ENCODE peak calls at places on chromosomes 4 and X, in six cellular contexts. One of them, this sample, is unnamed.

GRCh38 chr4:2071252-2071911 is 12.3 kb downstream of the NAT8L start:
- DNase-seq in stimulated activated CD4-positive, alpha-beta T cell treated with anti-CD3 and anti-CD28 coated beads, Interleukin-4, amount 100 ng/mL, for 24 hours: no peak
- DNase-seq in NCI-H2171: no peak
- DNase-seq in GM19239: no peak
- DNase-seq in cardiac septum: peak
- DNase-seq in kidney tubule cell: no peak
- DNase-seq in this sample: no peak

GRCh38 chr4:177266492-177266891 is 43.2 kb upstream of the NEIL3 start:
- DNase-seq in kidney tubule cell: peak
- DNase-seq in cardiac septum: no peak
- DNase-seq in GM19239: no peak
- DNase-seq in NCI-H2171: no peak
- DNase-seq in stimulated activated CD4-positive, alpha-beta T cell treated with anti-CD3 and anti-CD28 coated beads, Interleukin-4, amount 100 ng/mL, for 24 hours: no peak
- DNase-seq in this sample: no peak

GRCh38 chr4:55742655-55743191 is 76.9 kb upstream of the EXOC1L start:
- DNase-seq in GM19239: no peak
- DNase-seq in kidney tubule cell: peak
- DNase-seq in NCI-H2171: peak
- DNase-seq in stimulated activated CD4-positive, alpha-beta T cell treated with anti-CD3 and anti-CD28 coated beads, Interleukin-4, amount 100 ng/mL, for 24 hours: no peak
- DNase-seq in cardiac septum: no peak
- DNase-seq in this sample: no peak

GRCh38 chrX:68660746-68661145 is 13.3 kb downstream of the STARD8 start:
- DNase-seq in stimulated activated CD4-positive, alpha-beta T cell treated with anti-CD3 and anti-CD28 coated beads, Interleukin-4, amount 100 ng/mL, for 24 hours: no peak
- DNase-seq in kidney tubule cell: no peak
- DNase-seq in cardiac septum: no peak
- DNase-seq in GM19239: no peak
- DNase-seq in NCI-H2171: no peak
- DNase-seq in this sample: no peak

GRCh38 chr4:113837397-113837796 is 75.9 kb upstream of the CAMK2D start:
- DNase-seq in NCI-H2171: no peak
- DNase-seq in GM19239: peak
- DNase-seq in kidney tubule cell: peak
- DNase-seq in stimulated activated CD4-positive, alpha-beta T cell treated with anti-CD3 and anti-CD28 coated beads, Interleukin-4, amount 100 ng/mL, for 24 hours: no peak
- DNase-seq in cardiac septum: no peak
- DNase-seq in this sample: peak

GRCh38 chrX:40175416-40176255 is 77.9 kb upstream of the BCOR start:
- DNase-seq in cardiac septum: peak
- DNase-seq in kidney tubule cell: peak
- DNase-seq in stimulated activated CD4-positive, alpha-beta T cell treated with anti-CD3 and anti-CD28 coated beads, Interleukin-4, amount 100 ng/mL, for 24 hours: peak
- DNase-seq in NCI-H2171: no peak
- DNase-seq in GM19239: no peak
- DNase-seq in this sample: peak

GRCh38 chrX:40077176-40077575 is 20.6 kb downstream of the BCOR start:
- DNase-seq in kidney tubule cell: no peak
- DNase-seq in stimulated activated CD4-positive, alpha-beta T cell treated with anti-CD3 and anti-CD28 coated beads, Interleukin-4, amount 100 ng/mL, for 24 hours: no peak
- DNase-seq in cardiac septum: no peak
- DNase-seq in NCI-H2171: no peak
- DNase-seq in GM19239: no peak
- DNase-seq in this sample: no peak

GRCh38 chrX:28188526-28188925 is 207.3 kb upstream of the DCAF8L1 start:
- DNase-seq in cardiac septum: no peak
- DNase-seq in kidney tubule cell: peak
- DNase-seq in GM19239: no peak
- DNase-seq in NCI-H2171: no peak
- DNase-seq in stimulated activated CD4-positive, alpha-beta T cell treated with anti-CD3 and anti-CD28 coated beads, Interleukin-4, amount 100 ng/mL, for 24 hours: no peak
- DNase-seq in this sample: no peak

GRCh38 chr4:7266525-7267292 is 74.4 kb downstream of the SORCS2 start:
- DNase-seq in stimulated activated CD4-positive, alpha-beta T cell treated with anti-CD3 and anti-CD28 coated beads, Interleukin-4, amount 100 ng/mL, for 24 hours: no peak
- DNase-seq in NCI-H2171: no peak
- DNase-seq in cardiac septum: no peak
- DNase-seq in GM19239: no peak
- DNase-seq in kidney tubule cell: peak
- DNase-seq in this sample: no peak

GRCh38 chr4:16626945-16627344 is 271.5 kb downstream of the LDB2 start:
- DNase-seq in stimulated activated CD4-positive, alpha-beta T cell treated with anti-CD3 and anti-CD28 coated beads, Interleukin-4, amount 100 ng/mL, for 24 hours: no peak
- DNase-seq in NCI-H2171: no peak
- DNase-seq in cardiac septum: no peak
- DNase-seq in GM19239: no peak
- DNase-seq in kidney tubule cell: peak
- DNase-seq in this sample: no peak

This sample was measured in GM06990.